ENCODE peak calls at places on chromosomes 12 and 14, in four cellular contexts. K is HCT116, V is K562, L is HepG2. M is an unnamed sample.

GRCh38 chr12:50554651-50555050 is 49.9 kb downstream of the DIP2B start:
- DNase-seq in K (no peak), V (no peak), L (no peak), M (no peak)

GRCh38 chr14:67487937-67488893 is at the start of gene TMEM229B:
- DNase-seq in K (no peak), V (no peak), L (no peak), M (no peak)

GRCh38 chr12:118633071-118633470 is 256.7 kb downstream of the SUDS3 start:
- DNase-seq in K (no peak), V (peak), L (no peak), M (no peak)

GRCh38 chr14:75406102-75406501 is 21.7 kb upstream of the JDP2 start:
- DNase-seq in K (no peak), V (no peak), L (no peak), M (no peak)

GRCh38 chr14:63555572-63555971 is 12.4 kb upstream of the PPP2R5E start:
- DNase-seq in K (no peak), V (no peak), L (no peak), M (no peak)

GRCh38 chr14:64147126-64147790 is 146.9 kb downstream of the ESR2 start:
- DNase-seq in K (no peak), V (no peak), L (no peak), M (no peak)

GRCh38 chr12:4849024-4849594 is 60.6 kb upstream of the KCNA1 start:
- DNase-seq in K (no peak), V (peak), L (peak), M (peak)

GRCh38 chr14:90518941-90519256 is 122.1 kb downstream of the CALM1 start:
- DNase-seq in K (peak), V (peak), L (peak), M (no peak)

GRCh38 chr12:30978639-30979038 is 52.1 kb downstream of the TSPAN11 start:
- DNase-seq in K (no peak), V (no peak), L (no peak), M (no peak)

GRCh38 chr14:72894623-72895378 is 900 bp upstream of the DPF3 start:
- DNase-seq in K (no peak), V (peak), L (no peak), M (no peak)

GRCh38 chr14:68421116-68421515 is 371.8 kb downstream of the ZFP36L1 start:
- DNase-seq in K (no peak), V (no peak), L (no peak), M (no peak)

GRCh38 chr14:99274346-99275221 is 2.6 kb upstream of the BCL11B start:
- DNase-seq in K (peak), V (peak), L (peak), M (no peak)

GRCh38 chr12:31820832-31821231 is 92.0 kb upstream of the AMN1 start:
- DNase-seq in K (no peak), V (no peak), L (no peak), M (no peak)

GRCh38 chr14:55107766-55108554 is 21.1 kb upstream of the LGALS3 start:
- DNase-seq in K (peak), V (peak), L (peak), M (no peak)

GRCh38 chr14:99516156-99517045 is 35.2 kb downstream of the CCNK start:
- DNase-seq in K (no peak), V (no peak), L (no peak), M (no peak)

GRCh38 chr14:100106661-100107112 is 41.5 kb downstream of the EVL start:
- DNase-seq in K (no peak), V (no peak), L (no peak), M (no peak)

GRCh38 chr12:19962192-19962591 is 406.1 kb upstream of the PDE3A start:
- DNase-seq in K (no peak), V (no peak), L (no peak), M (no peak)
- TF ChIP-seq TCF7L2 in K (no peak), V (no peak), L (no peak), M (no peak)

GRCh38 chr12:52121848-52122838 is 42.6 kb downstream of the SMIM41 start:
- DNase-seq in K (no peak), V (peak), L (no peak), M (no peak)
- H3K4me3 ChIP-seq in K (no peak), V (no peak), L (peak), M (no peak)

GRCh38 chr12:70543444-70543843 is 93.8 kb downstream of the PTPRB start:
- DNase-seq in K (peak), V (no peak), L (peak), M (peak)
- TF ChIP-seq REST in K (no peak), V (no peak), L (no peak), M (no peak)

GRCh38 chr14:50631408-50631821 is 36.7 kb downstream of the SAV1 start:
- DNase-seq in K (no peak), V (no peak), L (no peak), M (no peak)
- TF ChIP-seq TCF7L2 in K (no peak), V (no peak), L (no peak), M (no peak)

GRCh38 chr14:92659765-92660561 is 88.5 kb downstream of the LGMN start:
- DNase-seq in K (no peak), V (no peak), L (no peak), M (no peak)
- H3K4me3 ChIP-seq in K (no peak), V (no peak), L (no peak), M (no peak)

GRCh38 chr14:105088812-105089745 is 23.8 kb upstream of the GPR132 start:
- DNase-seq in K (no peak), V (no peak), L (no peak), M (no peak)
- TF ChIP-seq REST in K (no peak), V (no peak), L (no peak), M (no peak)

GRCh38 chr12:5909560-5909959 is 35.5 kb downstream of the ANO2 start:
- DNase-seq in K (no peak), V (no peak), L (no peak), M (no peak)
- TF ChIP-seq TCF7L2 in K (no peak), V (no peak), L (no peak), M (no peak)

DNA sequence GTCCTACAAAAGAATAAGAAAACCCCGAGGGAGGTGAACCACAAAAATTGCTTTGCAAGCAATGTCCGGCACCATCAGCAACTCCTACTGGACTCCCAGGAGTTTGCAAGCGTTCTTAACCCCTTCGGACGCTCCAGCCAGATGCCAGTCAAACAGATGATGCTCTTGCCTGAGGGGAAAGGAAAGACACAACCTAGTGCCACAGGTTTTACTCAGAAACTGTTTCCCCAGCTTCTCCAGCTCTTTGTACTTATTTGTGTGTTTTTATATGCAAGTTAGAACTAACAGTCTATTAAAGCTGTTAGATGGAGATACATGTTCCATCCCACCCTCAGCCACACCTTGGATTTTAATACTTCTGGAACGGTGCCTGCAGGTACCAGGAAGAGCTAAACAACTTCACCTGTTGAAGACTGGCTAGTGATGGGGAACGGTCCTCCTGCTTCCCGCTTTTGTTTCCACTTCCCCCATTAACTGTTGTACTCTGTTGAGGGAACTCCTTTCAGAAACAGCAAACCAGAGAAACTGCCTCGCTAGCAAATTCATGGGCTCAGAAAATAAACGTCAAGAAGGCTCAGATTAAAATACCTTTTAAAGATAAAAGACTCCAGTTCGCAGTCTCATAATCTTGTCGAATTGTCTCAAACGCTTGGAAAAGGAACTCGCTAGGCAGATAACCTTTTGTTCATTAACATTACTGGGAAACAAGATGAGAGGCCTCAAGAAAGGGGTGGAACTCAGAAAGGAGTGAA is 1.1 kb upstream of the FERMT2 start:
- DNase-seq in K (peak), V (no peak), L (peak), M (peak)
- H3K4me3 ChIP-seq in K (peak), V (peak), L (peak), M (peak)

M was measured in Panc1.